ENCODE peak calls at places on chromosomes 1 and 21, in ten cellular contexts. One of them, this sample, is unnamed.

GRCh38 chr1:60035925-60036324 is 37.6 kb downstream of the C1orf87 start:
- DNase-seq in CD8-positive, alpha-beta T cell: no peak
- DNase-seq in psoas muscle: no peak
- DNase-seq in H9: no peak
- DNase-seq in A549: no peak
- DNase-seq in Calu3: no peak
- DNase-seq in HFFc6: no peak
- DNase-seq in Peyer's patch: no peak
- DNase-seq in GM10248: no peak
- DNase-seq in endothelial cell: no peak
- DNase-seq in this sample: no peak

GRCh38 chr1:202599669-202600431 is 110.4 kb downstream of the SYT2 start:
- DNase-seq in CD8-positive, alpha-beta T cell: no peak
- DNase-seq in psoas muscle: peak
- DNase-seq in H9: peak
- DNase-seq in A549: peak
- DNase-seq in Calu3: peak
- DNase-seq in HFFc6: peak
- DNase-seq in Peyer's patch: peak
- DNase-seq in GM10248: peak
- DNase-seq in endothelial cell: peak
- DNase-seq in this sample: peak

GRCh38 chr1:63068626-63069025 is 253.7 kb upstream of the FOXD3 start:
- DNase-seq in CD8-positive, alpha-beta T cell: no peak
- DNase-seq in psoas muscle: no peak
- DNase-seq in H9: no peak
- DNase-seq in A549: no peak
- DNase-seq in Calu3: no peak
- DNase-seq in HFFc6: no peak
- DNase-seq in Peyer's patch: no peak
- DNase-seq in GM10248: no peak
- DNase-seq in endothelial cell: no peak
- DNase-seq in this sample: no peak

GRCh38 chr1:214510914-214511638 is 40.3 kb downstream of the PTPN14 start:
- DNase-seq in CD8-positive, alpha-beta T cell: no peak
- DNase-seq in psoas muscle: no peak
- DNase-seq in H9: no peak
- DNase-seq in A549: no peak
- DNase-seq in Calu3: no peak
- DNase-seq in HFFc6: no peak
- DNase-seq in Peyer's patch: no peak
- DNase-seq in GM10248: no peak
- DNase-seq in endothelial cell: no peak
- DNase-seq in this sample: no peak

GRCh38 chr1:226626577-226626956 is 78.0 kb downstream of the STUM start:
- DNase-seq in CD8-positive, alpha-beta T cell: peak
- DNase-seq in psoas muscle: peak
- DNase-seq in H9: peak
- DNase-seq in A549: peak
- DNase-seq in Calu3: peak
- DNase-seq in HFFc6: peak
- DNase-seq in Peyer's patch: peak
- DNase-seq in GM10248: peak
- DNase-seq in endothelial cell: peak
- DNase-seq in this sample: peak

GRCh38 chr1:221868894-221869293 is 127.0 kb upstream of the DUSP10 start:
- DNase-seq in CD8-positive, alpha-beta T cell: no peak
- DNase-seq in psoas muscle: no peak
- DNase-seq in H9: no peak
- DNase-seq in A549: peak
- DNase-seq in Calu3: peak
- DNase-seq in HFFc6: peak
- DNase-seq in Peyer's patch: no peak
- DNase-seq in GM10248: no peak
- DNase-seq in endothelial cell: no peak
- DNase-seq in this sample: no peak

GRCh38 chr1:196308171-196308570 is 300.1 kb downstream of the KCNT2 start:
- DNase-seq in CD8-positive, alpha-beta T cell: no peak
- DNase-seq in psoas muscle: no peak
- DNase-seq in H9: no peak
- DNase-seq in A549: no peak
- DNase-seq in Calu3: no peak
- DNase-seq in HFFc6: no peak
- DNase-seq in Peyer's patch: no peak
- DNase-seq in GM10248: no peak
- DNase-seq in endothelial cell: no peak
- DNase-seq in this sample: no peak

GRCh38 chr1:198776602-198777029 is 137.8 kb downstream of the PTPRC start:
- DNase-seq in CD8-positive, alpha-beta T cell: no peak
- DNase-seq in psoas muscle: no peak
- DNase-seq in H9: no peak
- DNase-seq in A549: no peak
- DNase-seq in Calu3: no peak
- DNase-seq in HFFc6: peak
- DNase-seq in Peyer's patch: no peak
- DNase-seq in GM10248: peak
- DNase-seq in endothelial cell: peak
- DNase-seq in this sample: no peak

GRCh38 chr1:92482665-92483441 is 3.9 kb downstream of the GFI1 start:
- DNase-seq in CD8-positive, alpha-beta T cell: no peak
- DNase-seq in psoas muscle: peak
- DNase-seq in H9: peak
- DNase-seq in A549: no peak
- DNase-seq in Calu3: peak
- DNase-seq in HFFc6: no peak
- DNase-seq in Peyer's patch: peak
- DNase-seq in GM10248: peak
- DNase-seq in endothelial cell: peak
- DNase-seq in this sample: peak

GRCh38 chr1:1340185-1340584 is 9.0 kb downstream of the DVL1 start:
- DNase-seq in CD8-positive, alpha-beta T cell: no peak
- DNase-seq in psoas muscle: no peak
- DNase-seq in H9: no peak
- DNase-seq in A549: no peak
- DNase-seq in Calu3: no peak
- DNase-seq in HFFc6: no peak
- DNase-seq in Peyer's patch: no peak
- DNase-seq in GM10248: no peak
- DNase-seq in endothelial cell: no peak
- DNase-seq in this sample: no peak

GRCh38 chr1:203131548-203132200 is 4.1 kb downstream of the ADORA1 start:
- DNase-seq in CD8-positive, alpha-beta T cell: no peak
- DNase-seq in psoas muscle: no peak
- DNase-seq in H9: peak
- DNase-seq in A549: no peak
- DNase-seq in Calu3: no peak
- DNase-seq in HFFc6: no peak
- DNase-seq in Peyer's patch: no peak
- DNase-seq in GM10248: no peak
- DNase-seq in endothelial cell: no peak
- DNase-seq in this sample: no peak

GRCh38 chr1:156124557-156125483 is 10.3 kb downstream of the LMNA start:
- DNase-seq in CD8-positive, alpha-beta T cell: no peak
- DNase-seq in psoas muscle: peak
- DNase-seq in H9: peak
- DNase-seq in A549: peak
- DNase-seq in Calu3: peak
- DNase-seq in HFFc6: no peak
- DNase-seq in Peyer's patch: peak
- DNase-seq in GM10248: no peak
- DNase-seq in endothelial cell: no peak
- DNase-seq in this sample: peak

GRCh38 chr1:15952317-15953258 is 23.3 kb downstream of the ZBTB17 start:
- DNase-seq in CD8-positive, alpha-beta T cell: no peak
- DNase-seq in psoas muscle: no peak
- DNase-seq in H9: no peak
- DNase-seq in A549: peak
- DNase-seq in Calu3: no peak
- DNase-seq in HFFc6: peak
- DNase-seq in Peyer's patch: no peak
- DNase-seq in GM10248: peak
- DNase-seq in endothelial cell: no peak
- DNase-seq in this sample: no peak

GRCh38 chr1:14852301-14852700 is 253.8 kb downstream of the KAZN start:
- DNase-seq in CD8-positive, alpha-beta T cell: no peak
- DNase-seq in psoas muscle: no peak
- DNase-seq in H9: no peak
- DNase-seq in A549: no peak
- DNase-seq in Calu3: no peak
- DNase-seq in HFFc6: no peak
- DNase-seq in Peyer's patch: no peak
- DNase-seq in GM10248: no peak
- DNase-seq in endothelial cell: no peak
- DNase-seq in this sample: no peak

GRCh38 chr1:179591592-179592580 is at the start of gene TDRD5:
- DNase-seq in CD8-positive, alpha-beta T cell: no peak
- DNase-seq in psoas muscle: no peak
- DNase-seq in H9: peak
- DNase-seq in A549: peak
- DNase-seq in Calu3: peak
- DNase-seq in HFFc6: no peak
- DNase-seq in Peyer's patch: peak
- DNase-seq in GM10248: peak
- DNase-seq in endothelial cell: peak
- DNase-seq in this sample: no peak

GRCh38 chr1:198530964-198531363 is 9.5 kb downstream of the ATP6V1G3 start:
- DNase-seq in CD8-positive, alpha-beta T cell: no peak
- DNase-seq in psoas muscle: no peak
- DNase-seq in H9: no peak
- DNase-seq in A549: no peak
- DNase-seq in Calu3: no peak
- DNase-seq in HFFc6: no peak
- DNase-seq in Peyer's patch: no peak
- DNase-seq in GM10248: no peak
- DNase-seq in endothelial cell: no peak
- DNase-seq in this sample: no peak

GRCh38 chr1:156111355-156111962 is 3.1 kb upstream of the LMNA start:
- DNase-seq in CD8-positive, alpha-beta T cell: no peak
- DNase-seq in psoas muscle: no peak
- DNase-seq in H9: no peak
- DNase-seq in A549: no peak
- DNase-seq in Calu3: no peak
- DNase-seq in HFFc6: no peak
- DNase-seq in Peyer's patch: no peak
- DNase-seq in GM10248: no peak
- DNase-seq in endothelial cell: no peak
- DNase-seq in this sample: no peak

GRCh38 chr1:6456800-6457466 is 9.0 kb downstream of the TNFRSF25 start:
- DNase-seq in CD8-positive, alpha-beta T cell: no peak
- DNase-seq in psoas muscle: no peak
- DNase-seq in H9: no peak
- DNase-seq in A549: no peak
- DNase-seq in Calu3: no peak
- DNase-seq in HFFc6: no peak
- DNase-seq in Peyer's patch: no peak
- DNase-seq in GM10248: no peak
- DNase-seq in endothelial cell: no peak
- DNase-seq in this sample: no peak
- TF ChIP-seq CTCF in CD8-positive, alpha-beta T cell: no peak
- TF ChIP-seq CTCF in psoas muscle: no peak
- TF ChIP-seq CTCF in H9: peak
- TF ChIP-seq CTCF in A549: no peak
- TF ChIP-seq CTCF in Calu3: no peak
- TF ChIP-seq CTCF in HFFc6: no peak
- TF ChIP-seq CTCF in Peyer's patch: no peak
- TF ChIP-seq CTCF in GM10248: no peak
- TF ChIP-seq CTCF in endothelial cell: no peak
- TF ChIP-seq CTCF in this sample: no peak

DNA sequence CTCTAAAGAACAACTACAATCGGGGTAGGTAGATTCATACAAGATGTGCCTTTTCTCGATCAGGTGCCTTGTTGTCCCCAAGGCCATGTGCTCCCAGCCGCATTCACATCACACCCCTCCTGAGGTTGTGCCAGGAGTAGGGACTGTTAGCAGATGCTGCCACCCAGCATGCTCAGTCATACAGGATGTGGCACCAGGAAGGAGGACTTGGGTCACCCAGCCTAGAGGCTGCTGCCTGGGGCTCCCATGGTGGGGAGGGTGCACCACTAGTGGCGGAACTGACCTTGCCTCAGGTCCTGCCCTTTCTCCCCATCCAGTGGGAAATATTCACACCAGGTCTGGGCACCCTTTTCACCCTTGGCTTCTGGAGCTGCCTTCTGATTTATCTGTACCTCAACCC is 8.3 kb downstream of the TEX35 start:
- DNase-seq in CD8-positive, alpha-beta T cell: no peak
- DNase-seq in psoas muscle: no peak
- DNase-seq in H9: no peak
- DNase-seq in A549: no peak
- DNase-seq in Calu3: no peak
- DNase-seq in HFFc6: no peak
- DNase-seq in Peyer's patch: peak
- DNase-seq in GM10248: no peak
- DNase-seq in endothelial cell: no peak
- DNase-seq in this sample: no peak
- TF ChIP-seq CTCF in CD8-positive, alpha-beta T cell: no peak
- TF ChIP-seq CTCF in psoas muscle: no peak
- TF ChIP-seq CTCF in H9: no peak
- TF ChIP-seq CTCF in A549: no peak
- TF ChIP-seq CTCF in Calu3: no peak
- TF ChIP-seq CTCF in HFFc6: no peak
- TF ChIP-seq CTCF in Peyer's patch: no peak
- TF ChIP-seq CTCF in GM10248: no peak
- TF ChIP-seq CTCF in endothelial cell: no peak
- TF ChIP-seq CTCF in this sample: no peak

GRCh38 chr21:34688145-34688544 is 19.4 kb downstream of the CLIC6 start:
- DNase-seq in CD8-positive, alpha-beta T cell: no peak
- DNase-seq in psoas muscle: peak
- DNase-seq in H9: no peak
- DNase-seq in A549: peak
- DNase-seq in Calu3: no peak
- DNase-seq in HFFc6: no peak
- DNase-seq in Peyer's patch: no peak
- DNase-seq in GM10248: no peak
- DNase-seq in endothelial cell: peak
- DNase-seq in this sample: no peak
- TF ChIP-seq CTCF in CD8-positive, alpha-beta T cell: no peak
- TF ChIP-seq CTCF in psoas muscle: no peak
- TF ChIP-seq CTCF in H9: no peak
- TF ChIP-seq CTCF in A549: peak
- TF ChIP-seq CTCF in Calu3: no peak
- TF ChIP-seq CTCF in HFFc6: peak
- TF ChIP-seq CTCF in Peyer's patch: no peak
- TF ChIP-seq CTCF in GM10248: peak
- TF ChIP-seq CTCF in endothelial cell: peak
- TF ChIP-seq CTCF in this sample: no peak

DNA sequence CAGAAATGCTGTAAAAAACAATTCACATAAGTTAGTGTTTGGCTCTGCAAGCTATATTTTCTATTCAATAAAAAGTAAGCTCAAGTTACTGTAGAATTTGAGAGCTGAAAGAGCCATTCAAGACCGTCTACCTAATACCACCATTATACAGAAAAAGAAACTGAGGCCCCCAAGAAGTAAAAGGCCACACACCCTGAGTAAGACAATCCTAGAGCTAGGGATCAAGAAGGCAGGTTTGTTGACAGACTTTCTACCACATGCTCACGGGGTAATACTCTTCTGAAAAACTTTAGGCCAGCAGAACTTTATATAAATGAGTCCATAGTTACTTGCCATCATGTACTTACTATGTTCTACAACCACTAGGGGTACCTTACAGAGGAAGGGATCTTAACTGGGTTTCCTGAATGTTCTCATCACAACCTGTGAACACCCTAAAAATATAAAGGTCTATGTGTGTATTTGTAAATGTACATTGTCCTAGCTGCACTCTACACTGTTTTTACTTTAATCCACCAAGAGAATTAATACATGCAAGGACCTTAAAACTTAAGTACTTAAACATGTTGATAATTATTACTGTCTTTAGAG is 2.7 kb downstream of the PSMG1 start:
- DNase-seq in CD8-positive, alpha-beta T cell: no peak
- DNase-seq in psoas muscle: no peak
- DNase-seq in H9: no peak
- DNase-seq in A549: peak
- DNase-seq in Calu3: no peak
- DNase-seq in HFFc6: peak
- DNase-seq in Peyer's patch: no peak
- DNase-seq in GM10248: no peak
- DNase-seq in endothelial cell: no peak
- DNase-seq in this sample: no peak
- TF ChIP-seq CTCF in CD8-positive, alpha-beta T cell: no peak
- TF ChIP-seq CTCF in psoas muscle: no peak
- TF ChIP-seq CTCF in H9: peak
- TF ChIP-seq CTCF in A549: no peak
- TF ChIP-seq CTCF in Calu3: no peak
- TF ChIP-seq CTCF in HFFc6: peak
- TF ChIP-seq CTCF in Peyer's patch: peak
- TF ChIP-seq CTCF in GM10248: peak
- TF ChIP-seq CTCF in endothelial cell: peak
- TF ChIP-seq CTCF in this sample: peak

This sample was measured in GM12865.